ENCODE peak calls at places on chromosome 11, in six cellular contexts. U, R, I, X, L and N are unnamed samples.

GRCh38 chr11:42536961-42537360 is 774.8 kb upstream of the API5 start:
- DNase-seq in L (no peak), R (no peak), U (no peak), X (no peak), I (no peak), N (no peak)

GRCh38 chr11:46912526-46913150 is 5.7 kb downstream of the LRP4 start:
- DNase-seq in L (no peak), U (no peak), X (no peak), I (no peak), R (peak), N (no peak)

GRCh38 chr11:6554828-6555706 is 48.3 kb downstream of the RRP8 start:
- DNase-seq in R (no peak), L (no peak), I (no peak), X (no peak), U (no peak), N (no peak)

GRCh38 chr11:47797633-47798032 is 30.5 kb upstream of the FNBP4 start:
- DNase-seq in L (peak), R (peak), X (no peak), I (no peak), U (no peak), N (no peak)

GRCh38 chr11:75547617-75548054 is 14.4 kb upstream of the SERPINH1 start:
- DNase-seq in L (peak), X (no peak), U (peak), I (peak), R (no peak), N (no peak)

GRCh38 chr11:10314199-10315072 is 9.6 kb downstream of the ADM start:
- DNase-seq in U (no peak), X (no peak), I (peak), R (peak), L (peak), N (no peak)

GRCh38 chr11:10659339-10660216 is 34.0 kb downstream of the IRAG1 start:
- DNase-seq in L (peak), R (no peak), U (no peak), I (no peak), X (no peak), N (peak)

GRCh38 chr11:122115520-122116343 is at the start of gene BLID:
- DNase-seq in X (no peak), L (peak), R (no peak), I (no peak), U (no peak), N (no peak)

GRCh38 chr11:46471943-46472661 is 80.5 kb upstream of the CHRM4 start:
- DNase-seq in R (no peak), X (no peak), I (no peak), U (no peak), L (no peak), N (no peak)

GRCh38 chr11:36000616-36001190 is 56.8 kb downstream of the LDLRAD3 start:
- DNase-seq in X (no peak), L (no peak), I (no peak), U (no peak), R (no peak), N (no peak)

GRCh38 chr11:93359396-93359795 is 28.9 kb downstream of the DEUP1 start:
- DNase-seq in I (no peak), R (no peak), L (no peak), X (no peak), U (no peak), N (no peak)

DNA sequence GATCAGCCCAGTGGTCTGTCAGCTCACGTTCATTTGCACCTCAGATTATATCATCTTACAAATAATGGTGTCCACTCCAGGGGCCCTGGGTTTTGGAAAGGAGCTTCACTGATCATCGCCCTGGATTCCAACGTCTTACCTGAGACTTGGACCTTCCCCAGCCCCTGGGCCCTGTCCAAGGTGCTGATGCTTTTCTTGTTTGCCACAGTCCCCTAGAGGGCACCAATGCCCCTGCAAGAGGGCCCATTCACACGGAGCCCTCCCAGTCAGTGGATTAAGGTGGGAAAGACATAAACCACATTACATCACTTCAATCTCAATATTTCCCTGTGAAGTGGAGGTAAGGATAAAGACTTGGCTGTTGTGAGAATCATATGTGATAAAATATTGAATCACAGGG is 167.2 kb downstream of the BUD13 start:
- DNase-seq in L (no peak), X (no peak), U (peak), I (no peak), R (peak), N (no peak)
- TF ChIP-seq CTCF in L (peak), X (no peak), U (no peak), I (no peak), R (peak), N (peak)

DNA sequence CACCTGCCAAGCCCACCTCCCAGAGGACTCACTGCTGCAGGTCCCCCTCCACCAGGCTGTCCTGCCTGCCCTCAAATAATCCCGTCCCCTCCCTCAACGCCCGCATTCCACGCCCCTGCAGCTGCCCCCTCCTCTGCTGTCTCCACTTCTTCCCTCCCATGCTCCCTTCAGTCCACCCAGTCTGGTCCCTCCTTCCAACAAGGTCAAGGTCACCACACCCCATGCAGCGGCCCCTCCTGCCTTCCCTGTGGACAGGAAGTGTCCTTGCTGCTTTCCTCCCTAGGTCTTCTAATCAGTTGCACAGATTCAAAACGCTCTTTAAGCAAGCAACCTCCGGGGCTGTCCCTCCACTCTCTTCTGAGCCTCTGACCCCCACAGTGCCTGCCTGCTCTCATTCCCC is 12.1 kb downstream of the MACROD1 start:
- DNase-seq in U (no peak), L (no peak), X (peak), R (no peak), I (no peak), N (no peak)
- H3K4me3 ChIP-seq in U (no peak), L (no peak), X (no peak), R (no peak), I (no peak), N (no peak)

DNA sequence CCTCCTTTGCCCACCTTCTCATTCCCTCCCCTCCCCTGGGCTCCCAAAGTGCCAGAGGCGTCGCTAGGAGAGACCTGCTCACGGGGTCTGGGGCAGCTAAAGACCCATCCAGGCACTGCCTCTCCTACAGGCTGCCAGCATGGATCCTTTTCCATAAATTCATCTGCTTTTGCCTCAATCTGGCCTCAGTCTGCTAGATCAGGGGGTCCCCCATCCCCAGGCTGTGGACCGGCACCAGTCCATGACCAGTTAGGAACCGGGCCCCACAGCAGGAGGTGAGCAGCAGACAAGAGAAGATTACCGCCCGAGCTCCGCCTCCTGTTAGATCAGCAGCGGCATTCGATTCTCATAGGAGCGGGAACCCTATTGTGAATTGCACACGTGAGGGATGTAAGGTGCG is 12.3 kb downstream of the LTO1 start:
- DNase-seq in X (peak), I (no peak), R (no peak), U (no peak), L (no peak), N (peak)
- H3K27ac ChIP-seq in X (no peak), I (no peak), R (no peak), U (no peak), L (no peak), N (no peak)

GRCh38 chr11:33689089-33689488 is 11.5 kb downstream of the C11orf91 start:
- DNase-seq in R (no peak), X (no peak), L (peak), U (no peak), I (no peak), N (no peak)

GRCh38 chr11:33685061-33685460 is 15.6 kb downstream of the C11orf91 start:
- DNase-seq in I (no peak), L (no peak), R (no peak), U (no peak), X (no peak), N (no peak)

GRCh38 chr11:33690290-33691050 is 10.2 kb downstream of the C11orf91 start:
- DNase-seq in R (no peak), I (no peak), X (no peak), L (peak), U (peak), N (peak)

GRCh38 chr11:33689506-33689905 is 11.1 kb downstream of the C11orf91 start:
- DNase-seq in R (no peak), U (no peak), L (no peak), I (no peak), X (no peak), N (no peak)

DNA sequence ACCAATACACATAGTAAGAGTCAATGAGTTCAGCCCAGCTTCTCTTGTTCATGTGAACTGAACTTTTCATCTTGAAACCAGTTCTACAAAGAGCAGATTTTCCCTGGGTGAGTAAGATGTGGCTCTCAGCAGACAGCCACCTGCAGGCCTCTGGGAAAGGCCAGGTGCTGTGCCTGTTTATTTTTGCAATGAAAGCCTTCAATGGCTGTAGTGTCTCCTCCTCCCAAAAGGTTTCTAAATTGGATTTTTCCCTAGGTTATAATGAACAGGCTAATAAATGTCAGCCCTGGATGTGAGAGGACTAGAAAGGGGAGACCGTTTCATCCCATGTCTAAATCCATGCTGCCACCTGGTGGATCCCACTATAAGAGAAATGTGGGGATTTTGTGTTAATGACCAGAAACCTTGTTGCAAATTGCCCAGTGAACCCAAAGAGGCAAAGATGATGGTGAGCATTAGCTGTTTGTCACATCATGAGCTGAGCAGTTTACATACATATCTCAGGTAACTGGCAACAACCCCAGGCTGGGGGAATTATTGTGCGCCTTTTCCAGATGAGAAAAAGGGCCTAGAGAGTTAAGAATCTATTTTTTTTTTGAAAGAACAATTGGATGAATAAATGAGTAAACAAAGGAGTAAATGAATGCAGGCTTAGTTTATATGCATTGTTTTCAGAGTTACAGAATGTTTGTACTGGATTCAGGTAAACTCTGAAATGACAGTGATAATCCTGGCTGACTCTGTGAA is 12.7 kb downstream of the C11orf91 start:
- DNase-seq in I (no peak), R (peak), U (no peak), L (peak), X (no peak), N (no peak)
- TF ChIP-seq CTCF in I (peak), R (peak), U (peak), L (peak), X (no peak), N (peak)

GRCh38 chr11:91394073-91394717 is 830.4 kb upstream of the FAT3 start:
- DNase-seq in I (no peak), R (no peak), X (no peak), U (no peak), L (no peak), N (no peak)
- H3K4me3 ChIP-seq in I (no peak), R (no peak), X (no peak), U (no peak), L (no peak), N (no peak)

GRCh38 chr11:123187221-123187620 is 7.8 kb downstream of the CLMP start:
- DNase-seq in R (no peak), L (no peak), U (no peak), I (no peak), X (no peak), N (no peak)

GRCh38 chr11:123185326-123185725 is 9.7 kb downstream of the CLMP start:
- DNase-seq in X (no peak), R (no peak), I (no peak), U (no peak), L (no peak), N (no peak)

GRCh38 chr11:123186291-123186690 is 8.8 kb downstream of the CLMP start:
- DNase-seq in I (no peak), L (no peak), X (no peak), U (no peak), R (no peak), N (no peak)

GRCh38 chr11:123188508-123189165 is 6.4 kb downstream of the CLMP start:
- DNase-seq in X (no peak), L (peak), U (no peak), I (no peak), R (no peak), N (no peak)

DNA sequence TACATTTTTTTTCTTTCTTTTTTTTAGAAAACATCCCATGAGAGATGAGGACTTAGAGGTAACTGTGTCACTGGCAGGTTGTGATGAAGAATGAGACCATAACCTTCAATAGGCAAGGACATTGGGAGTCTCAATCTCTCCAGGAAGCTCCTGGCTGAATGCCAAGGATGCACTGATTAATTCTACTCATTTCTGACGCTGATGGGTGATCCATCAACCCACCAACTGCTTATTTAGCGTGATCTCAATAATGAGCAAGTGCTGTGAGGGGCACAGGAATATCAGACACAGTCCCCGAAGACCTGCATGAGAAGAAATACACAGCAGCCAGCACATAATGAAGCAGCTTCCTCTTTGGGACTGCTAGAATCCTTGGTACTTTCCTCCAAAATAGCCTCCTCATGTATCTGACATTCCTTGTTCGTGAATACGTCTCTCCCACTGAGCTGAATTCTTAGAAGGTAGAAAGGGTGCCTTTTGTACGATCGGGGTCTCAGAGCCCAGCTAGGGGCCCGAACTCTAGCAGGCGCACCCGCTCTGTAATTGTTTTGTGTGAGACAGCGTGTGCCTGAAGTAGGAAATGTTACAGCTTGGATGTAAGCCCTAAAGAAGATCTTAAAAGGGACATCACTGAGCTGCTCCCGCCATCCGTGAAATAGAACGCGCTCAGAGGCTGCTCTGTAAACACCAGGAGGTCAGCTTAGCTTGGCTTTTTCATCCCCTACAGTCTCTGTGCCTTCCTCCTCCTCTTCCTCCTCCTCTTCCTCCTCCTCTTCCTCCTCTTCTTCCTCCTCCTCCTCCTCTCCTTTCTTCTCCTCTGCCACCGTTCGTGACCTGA is 7.2 kb downstream of the CLMP start:
- DNase-seq in X (no peak), L (no peak), R (no peak), I (no peak), U (no peak), N (no peak)
- H3K27ac ChIP-seq in X (no peak), L (peak), R (no peak), I (peak), U (peak), N (no peak)